ENCODE peak calls at places on chromosomes 6 and 20, in eight cellular contexts. S is epithelial cell of esophagus; W is SW 1271; Q is activated naive CD4-positive, alpha-beta T cell treated with anti-CD3 and anti-CD28 coated beads, Interleukin-2, amount 10 ng/mL, durations not matched to agents 7 days and 5 days; D is fibroblast of the aortic adventitia; L is CD4-positive, alpha-beta T cell; I is T47D; U is SW480. A is an unnamed sample.

GRCh38 chr20:21944227-21944626 is 238.8 kb downstream of the PAX1 start:
- DNase-seq in S (no peak), W (no peak), Q (no peak), D (no peak), L (no peak), I (peak), U (no peak), A (no peak)

GRCh38 chr20:48523191-48523757 is 304.5 kb downstream of the PREX1 start:
- DNase-seq in S (peak), W (no peak), Q (peak), D (peak), L (no peak), I (peak), U (peak), A (no peak)

GRCh38 chr6:143973097-143973979 is 34.7 kb downstream of the PLAGL1 start:
- DNase-seq in S (no peak), W (no peak), Q (no peak), D (no peak), L (no peak), I (no peak), U (no peak), A (no peak)

GRCh38 chr6:11007715-11008608 is 36.1 kb downstream of the ELOVL2 start:
- DNase-seq in S (peak), W (peak), Q (no peak), D (peak), L (no peak), I (no peak), U (no peak), A (no peak)

GRCh38 chr6:132937466-132937906 is 123.1 kb downstream of the RPS12 start:
- DNase-seq in S (peak), W (no peak), Q (peak), D (peak), L (no peak), I (peak), U (peak), A (no peak)

GRCh38 chr20:57939499-57939898 is 229.7 kb upstream of the PMEPA1 start:
- DNase-seq in S (peak), W (no peak), Q (no peak), D (no peak), L (no peak), I (peak), U (no peak), A (no peak)

GRCh38 chr6:137967689-137968467 is 100.8 kb downstream of the TNFAIP3 start:
- DNase-seq in S (no peak), W (no peak), Q (no peak), D (peak), L (no peak), I (no peak), U (no peak), A (no peak)

GRCh38 chr6:128029841-128030240 is 129.0 kb upstream of the THEMIS start:
- DNase-seq in S (no peak), W (no peak), Q (no peak), D (no peak), L (no peak), I (no peak), U (no peak), A (no peak)

GRCh38 chr6:28167068-28167467 is 25.4 kb downstream of the ZKSCAN8 start:
- DNase-seq in S (peak), W (no peak), Q (no peak), D (peak), L (no peak), I (no peak), U (no peak), A (no peak)

GRCh38 chr6:22699046-22699639 is 129.8 kb downstream of the HDGFL1 start:
- DNase-seq in S (no peak), W (no peak), Q (no peak), D (no peak), L (no peak), I (no peak), U (no peak), A (no peak)

GRCh38 chr20:2741881-2742280 is 49.3 kb downstream of the EBF4 start:
- DNase-seq in S (no peak), W (no peak), Q (no peak), D (no peak), L (no peak), I (no peak), U (no peak), A (no peak)

GRCh38 chr6:41176189-41176588 is 13.3 kb upstream of the TREM2 start:
- DNase-seq in S (no peak), W (no peak), Q (no peak), D (no peak), L (no peak), I (no peak), U (no peak), A (no peak)

GRCh38 chr6:15246217-15247211 is 645 bp downstream of the JARID2 start:
- DNase-seq in S (no peak), W (no peak), Q (peak), D (peak), L (peak), I (no peak), U (no peak), A (peak)

GRCh38 chr20:17971571-17972013 is 2.8 kb downstream of the MGME1 start:
- DNase-seq in S (no peak), W (no peak), Q (no peak), D (peak), L (no peak), I (no peak), U (peak), A (no peak)

GRCh38 chr6:112800439-112800838 is 453.3 kb downstream of the RFPL4B start:
- DNase-seq in S (no peak), W (no peak), Q (no peak), D (peak), L (no peak), I (no peak), U (no peak), A (no peak)

GRCh38 chr6:28606424-28607391 is 81.0 kb downstream of the GPX5 start:
- DNase-seq in S (peak), W (peak), Q (no peak), D (peak), L (no peak), I (peak), U (peak), A (no peak)